ENCODE peak calls at places on chromosome 21, in four cellular contexts. N is T-helper 2 cell, V is GM10248, J is SHP77. B is an unnamed sample.

GRCh38 chr21:31185663-31186062 is 147.4 kb upstream of the KRTAP19-8 start:
- DNase-seq in N (no peak), V (no peak), J (no peak), B (no peak)

GRCh38 chr21:14533555-14534400 is 12.3 kb downstream of the SAMSN1 start:
- DNase-seq in N (peak), V (peak), J (no peak), B (peak)

GRCh38 chr21:29228306-29228705 is 70.4 kb upstream of the BACH1 start:
- DNase-seq in N (no peak), V (no peak), J (no peak), B (no peak)

GRCh38 chr21:44544566-44544965 is 4.6 kb upstream of the KRTAP10-1 start:
- DNase-seq in N (no peak), V (no peak), J (no peak), B (no peak)

GRCh38 chr21:14995695-14996490 is 68.9 kb downstream of the NRIP1 start:
- DNase-seq in N (no peak), V (no peak), J (no peak), B (no peak)

GRCh38 chr21:31260790-31261189 is 83.3 kb downstream of the TIAM1 start:
- DNase-seq in N (no peak), V (no peak), J (no peak), B (no peak)

GRCh38 chr21:14058566-14058965 is 152.2 kb downstream of the LIPI start:
- DNase-seq in N (no peak), V (no peak), J (no peak), B (no peak)

GRCh38 chr21:37582613-37583012 is 216.0 kb downstream of the DYRK1A start:
- DNase-seq in N (no peak), V (peak), J (peak), B (no peak)

GRCh38 chr21:26148834-26149354 is 21.7 kb downstream of the APP start:
- DNase-seq in N (no peak), V (no peak), J (no peak), B (no peak)

GRCh38 chr21:31553926-31554325 is 105.6 kb upstream of the SOD1 start:
- DNase-seq in N (no peak), V (no peak), J (no peak), B (no peak)

GRCh38 chr21:23014021-23014420 is 2015.8 kb downstream of the NCAM2 start:
- DNase-seq in N (no peak), V (no peak), J (no peak), B (no peak)

GRCh38 chr21:41098076-41098475 is 69.9 kb upstream of the BACE2 start:
- DNase-seq in N (no peak), V (no peak), J (no peak), B (no peak)

GRCh38 chr21:29947119-29947518 is 7.3 kb upstream of the GRIK1 start:
- DNase-seq in N (no peak), V (no peak), J (no peak), B (no peak)

GRCh38 chr21:45456836-45457160 is 51.8 kb downstream of the COL18A1 start:
- DNase-seq in N (no peak), V (no peak), J (no peak), B (no peak)

GRCh38 chr21:36170823-36171222 is 14.2 kb downstream of the DOP1B start:
- DNase-seq in N (no peak), V (no peak), J (no peak), B (no peak)

GRCh38 chr21:29245104-29245643 is 53.5 kb upstream of the BACH1 start:
- DNase-seq in N (no peak), V (peak), J (peak), B (no peak)

GRCh38 chr21:45032977-45033705 is 41.2 kb upstream of the ADARB1 start:
- DNase-seq in N (no peak), V (no peak), J (no peak), B (no peak)

GRCh38 chr21:33443174-33443573 is 36.6 kb downstream of the TMEM50B start:
- DNase-seq in N (no peak), V (no peak), J (no peak), B (no peak)

GRCh38 chr21:27213328-27213727 is 246.4 kb upstream of the ADAMTS5 start:
- DNase-seq in N (no peak), V (no peak), J (no peak), B (no peak)

GRCh38 chr21:45745256-45745655 is 101.7 kb downstream of the PCBP3 start:
- DNase-seq in N (no peak), V (no peak), J (no peak), B (no peak)

GRCh38 chr21:46552274-46552673 is 52.6 kb downstream of the S100B start:
- DNase-seq in N (peak), V (no peak), J (no peak), B (no peak)

GRCh38 chr21:16509466-16509865 is 779.7 kb downstream of the USP25 start:
- DNase-seq in N (no peak), V (no peak), J (no peak), B (peak)

GRCh38 chr21:46264046-46264689 is 21.2 kb downstream of the MCM3AP start:
- DNase-seq in N (no peak), V (no peak), J (no peak), B (no peak)

GRCh38 chr21:32732544-32732943 is 4.7 kb upstream of the SYNJ1 start:
- DNase-seq in N (no peak), V (no peak), J (no peak), B (no peak)

GRCh38 chr21:16993416-16994044 is 519.3 kb upstream of the CXADR start:
- DNase-seq in N (no peak), V (no peak), J (no peak), B (no peak)

GRCh38 chr21:45698493-45698947 is 55.0 kb downstream of the PCBP3 start:
- DNase-seq in N (no peak), V (no peak), J (peak), B (peak)

GRCh38 chr21:25370311-25370744 is 237.0 kb downstream of the MRPL39 start:
- DNase-seq in N (no peak), V (no peak), J (no peak), B (peak)

GRCh38 chr21:34008618-34009017 is 64.8 kb upstream of the MRPS6 start:
- DNase-seq in N (no peak), V (no peak), J (no peak), B (no peak)

GRCh38 chr21:14901482-14901958 is 163.3 kb downstream of the NRIP1 start:
- DNase-seq in N (no peak), V (peak), J (no peak), B (peak)

GRCh38 chr21:33136898-33137502 is 67.1 kb downstream of the OLIG1 start:
- DNase-seq in N (no peak), V (no peak), J (no peak), B (no peak)

GRCh38 chr21:38661296-38662223 is 144.2 kb upstream of the ETS2 start:
- DNase-seq in N (no peak), V (no peak), J (no peak), B (no peak)

GRCh38 chr21:45599146-45599581 is 44.4 kb upstream of the PCBP3 start:
- DNase-seq in N (no peak), V (no peak), J (no peak), B (no peak)

GRCh38 chr21:45404726-45405270 is at the start of gene COL18A1:
- DNase-seq in N (no peak), V (peak), J (no peak), B (no peak)

GRCh38 chr21:37276377-37276776 is 9.2 kb upstream of the VPS26C start:
- DNase-seq in N (no peak), V (no peak), J (no peak), B (no peak)

GRCh38 chr21:34580181-34580700 is 34.7 kb downstream of the RCAN1 start:
- DNase-seq in N (no peak), V (no peak), J (no peak), B (no peak)